ENCODE peak calls at places on chromosomes 1 and 21, in six cellular contexts. C is tibial nerve; I is CD8-positive, alpha-beta T cell; X is cardiac fibroblast; A is AG04449; M is omental fat pad. K is an unnamed sample.

GRCh38 chr1:4075436-4076225 is 175.6 kb upstream of the C1orf174 start:
- DNase-seq in A (no peak), I (no peak), X (no peak), M (no peak), C (no peak), K (no peak)

GRCh38 chr1:202143768-202144509 is 598 bp downstream of the ARL8A start:
- DNase-seq in C (no peak), X (no peak), A (no peak), I (no peak), M (no peak), K (no peak)

GRCh38 chr1:8600336-8600735 is 217.1 kb downstream of the RERE start:
- DNase-seq in I (no peak), M (no peak), C (no peak), X (peak), A (no peak), K (no peak)

GRCh38 chr1:206039046-206039929 is 13.7 kb upstream of the RHEX start:
- DNase-seq in A (no peak), I (no peak), X (no peak), C (no peak), M (no peak), K (no peak)

GRCh38 chr1:248268178-248268577 is 9.6 kb downstream of the OR2T33 start:
- DNase-seq in I (no peak), M (no peak), A (no peak), X (no peak), C (no peak), K (no peak)

GRCh38 chr1:48215222-48215621 is 7.3 kb upstream of the SLC5A9 start:
- DNase-seq in C (no peak), X (no peak), M (no peak), I (no peak), A (no peak), K (no peak)

GRCh38 chr21:46154955-46155513 is 345 bp downstream of the FTCD start:
- DNase-seq in I (peak), A (no peak), X (no peak), C (peak), M (peak), K (no peak)

GRCh38 chr1:64479874-64480273 is 9.9 kb downstream of the CACHD1 start:
- DNase-seq in I (no peak), X (no peak), M (no peak), A (no peak), C (no peak), K (no peak)

GRCh38 chr1:154609398-154610380 is 1.7 kb upstream of the ADAR start:
- DNase-seq in X (peak), M (no peak), A (no peak), I (peak), C (no peak), K (no peak)

GRCh38 chr21:44258056-44258725 is 3.5 kb downstream of the DNMT3L start:
- DNase-seq in I (no peak), M (no peak), X (no peak), A (no peak), C (no peak), K (no peak)

GRCh38 chr1:7579831-7580804 is 191.0 kb upstream of the VAMP3 start:
- DNase-seq in A (no peak), C (peak), I (no peak), M (no peak), X (no peak), K (no peak)

GRCh38 chr1:211920141-211920572 is 89.6 kb upstream of the LPGAT1 start:
- DNase-seq in C (no peak), A (peak), X (peak), M (no peak), I (no peak), K (no peak)

GRCh38 chr1:162279099-162279498 is 97.6 kb downstream of the SPATA46 start:
- DNase-seq in A (no peak), M (no peak), X (no peak), C (no peak), I (no peak), K (no peak)

GRCh38 chr1:228017356-228018124 is 10.7 kb downstream of the WNT3A start:
- DNase-seq in I (no peak), C (no peak), M (no peak), X (no peak), A (no peak), K (no peak)

GRCh38 chr1:110420023-110420662 is 12.6 kb upstream of the LAMTOR5 start:
- DNase-seq in M (no peak), A (no peak), C (no peak), X (no peak), I (no peak), K (no peak)

GRCh38 chr1:6614953-6615785 is 1.6 kb downstream of the PHF13 start:
- DNase-seq in M (no peak), I (no peak), X (peak), C (no peak), A (no peak), K (peak)

GRCh38 chr21:24428539-24429186 is 1178.6 kb downstream of the MRPL39 start:
- DNase-seq in X (no peak), C (no peak), M (no peak), I (no peak), A (no peak), K (no peak)

GRCh38 chr1:43549921-43550597 is 19.4 kb downstream of the PTPRF start:
- DNase-seq in M (no peak), I (no peak), A (no peak), X (no peak), C (peak), K (peak)

GRCh38 chr1:101479945-101480344 is 243.1 kb downstream of the S1PR1 start:
- DNase-seq in M (no peak), I (no peak), A (no peak), X (no peak), C (no peak), K (no peak)

GRCh38 chr1:203026666-203027663 is 674 bp downstream of the PPFIA4 start:
- DNase-seq in C (no peak), A (no peak), X (no peak), M (no peak), I (peak), K (no peak)

GRCh38 chr1:45187735-45188134 is 18.7 kb downstream of the ZSWIM5 start:
- DNase-seq in I (no peak), C (no peak), X (peak), M (no peak), A (no peak), K (no peak)

GRCh38 chr1:206909167-206909882 is 12.1 kb downstream of the IL24 start:
- DNase-seq in M (peak), A (no peak), I (peak), C (peak), X (no peak), K (peak)

GRCh38 chr1:162889989-162890388 is 29.0 kb upstream of the CCDC190 start:
- DNase-seq in A (no peak), I (no peak), X (no peak), M (no peak), C (no peak), K (no peak)

GRCh38 chr1:110583505-110583904 is 22.7 kb downstream of the KCNA2 start:
- DNase-seq in M (no peak), X (no peak), I (no peak), C (no peak), A (no peak), K (no peak)

GRCh38 chr1:225749706-225750105 is 27.9 kb upstream of the SRP9 start:
- DNase-seq in X (no peak), C (no peak), A (no peak), I (no peak), M (no peak), K (no peak)

GRCh38 chr1:108719654-108720435 is 7.1 kb downstream of the FNDC7 start:
- DNase-seq in M (no peak), C (no peak), I (no peak), A (peak), X (peak), K (no peak)

GRCh38 chr1:215819114-215819513 is 252.0 kb downstream of the KCTD3 start:
- DNase-seq in C (no peak), A (no peak), M (no peak), X (no peak), I (no peak), K (no peak)

GRCh38 chr1:215830221-215830620 is 263.1 kb downstream of the KCTD3 start:
- DNase-seq in A (no peak), M (no peak), C (no peak), X (peak), I (no peak), K (no peak)

GRCh38 chr1:215824245-215824644 is 257.1 kb downstream of the KCTD3 start:
- DNase-seq in A (no peak), I (no peak), M (no peak), X (no peak), C (no peak), K (no peak)
- TF ChIP-seq CTCF in A (peak), I (no peak), M (no peak), X (peak), C (no peak), K (no peak)

DNA sequence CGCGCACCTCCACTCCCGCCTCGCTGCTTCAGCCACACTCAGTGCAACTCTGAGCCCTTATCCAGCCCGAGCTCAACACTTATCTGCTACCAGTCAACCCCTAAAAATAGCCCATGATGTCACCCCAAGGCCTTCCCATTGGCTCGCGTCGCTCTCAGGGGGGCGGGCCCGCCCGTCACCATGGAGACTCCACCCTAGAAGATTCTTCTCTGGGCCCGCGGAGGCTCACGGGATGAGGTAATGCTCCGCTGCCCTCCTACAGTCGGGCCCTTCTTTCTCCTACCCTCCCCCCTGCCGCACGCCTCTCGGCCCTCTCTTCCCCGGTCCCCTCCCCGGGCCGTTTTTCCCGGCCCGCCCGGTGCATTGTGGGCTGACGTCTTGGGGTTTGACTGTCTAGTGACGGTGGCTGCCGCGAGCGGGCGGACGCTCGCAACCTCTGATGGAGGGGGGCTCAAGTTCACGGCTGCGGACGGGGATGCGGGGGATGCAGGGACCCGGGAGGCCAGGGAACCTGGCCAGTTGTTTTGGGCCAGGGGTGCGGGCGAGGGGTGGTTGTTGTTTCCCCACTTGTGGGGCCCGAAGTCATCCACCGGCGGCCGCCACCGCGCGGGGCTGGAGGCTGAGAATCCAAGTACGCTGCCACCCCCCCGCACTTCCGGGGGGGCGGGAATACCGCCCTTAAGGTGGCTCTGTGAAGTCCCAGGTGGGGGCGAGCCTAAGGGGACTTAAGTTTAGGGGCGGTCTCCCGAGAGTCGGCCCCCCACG is at the start of gene JUN:
- DNase-seq in C (peak), M (peak), X (peak), I (peak), A (peak), K (peak)
- TF ChIP-seq CTCF in C (no peak), M (no peak), X (no peak), I (no peak), A (no peak), K (no peak)

GRCh38 chr1:21644348-21644747 is 24.8 kb downstream of the RAP1GAP start:
- DNase-seq in A (no peak), X (no peak), M (no peak), C (no peak), I (no peak), K (no peak)
- TF ChIP-seq CTCF in A (no peak), X (no peak), M (no peak), C (no peak), I (no peak), K (no peak)

DNA sequence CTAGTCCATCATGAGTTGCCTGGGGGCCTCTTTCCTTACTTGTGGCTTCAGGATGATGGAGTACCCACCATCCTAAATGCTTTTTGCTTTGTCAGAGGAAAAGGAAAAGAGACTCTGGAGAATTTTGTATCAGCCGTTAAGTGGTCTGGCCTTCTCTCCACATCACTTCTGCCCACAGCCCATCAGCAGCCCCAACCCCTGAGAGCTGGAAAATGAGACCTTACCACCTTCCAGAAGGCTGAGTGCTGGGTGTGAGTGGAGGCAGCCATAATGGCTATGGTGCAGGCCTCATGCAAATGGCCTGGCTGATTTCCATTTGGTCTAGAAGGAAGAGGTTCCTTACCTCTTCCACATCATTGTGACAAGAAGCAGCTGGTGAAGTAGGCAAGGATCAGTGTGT is 111.2 kb downstream of the CNIH3 start:
- DNase-seq in I (no peak), C (no peak), X (no peak), A (no peak), M (no peak), K (no peak)
- TF ChIP-seq CTCF in I (no peak), C (no peak), X (no peak), A (no peak), M (no peak), K (no peak)

DNA sequence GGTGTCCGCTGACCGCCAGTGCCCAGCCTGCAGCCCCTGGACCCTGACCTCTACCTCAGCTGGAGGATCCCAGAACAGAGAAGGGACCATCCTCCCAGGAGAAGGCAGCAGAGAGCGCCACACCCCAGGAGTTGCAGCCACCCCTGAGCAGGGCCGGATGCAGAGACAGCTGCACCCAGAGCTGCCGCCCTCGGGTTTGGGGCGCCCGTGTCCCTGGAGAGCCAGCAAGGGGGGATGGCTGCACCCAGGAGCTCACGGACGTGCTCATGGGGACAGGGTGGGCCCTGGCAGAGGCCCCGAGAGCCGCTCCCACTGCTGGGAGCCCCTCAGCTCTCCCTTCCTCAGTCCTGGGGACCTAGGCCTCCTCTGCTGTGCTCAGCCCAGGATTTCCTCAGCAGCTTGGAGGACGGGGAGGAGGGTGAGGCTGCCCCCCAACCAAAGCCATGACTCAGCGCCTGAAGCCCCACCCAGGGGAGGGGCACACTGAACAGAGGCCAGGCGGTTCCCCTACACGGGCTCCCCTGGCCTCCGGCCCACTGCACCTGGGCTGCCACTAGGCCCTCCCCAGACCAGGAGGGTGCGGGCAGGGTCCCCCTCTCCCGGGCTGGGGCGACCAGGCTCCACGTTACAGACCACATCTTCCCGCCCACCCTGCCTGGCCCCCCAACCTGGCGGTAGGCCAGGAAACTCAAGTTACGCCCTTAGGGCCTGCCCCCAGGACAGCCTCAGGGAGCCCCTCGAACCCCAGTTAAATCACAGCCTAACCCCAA is 2.2 kb downstream of the ACAP3 start:
- DNase-seq in A (no peak), C (peak), X (peak), I (peak), M (peak), K (no peak)
- TF ChIP-seq CTCF in A (peak), C (no peak), X (no peak), I (no peak), M (no peak), K (no peak)

GRCh38 chr1:10867138-10867721 is 70.8 kb upstream of the CASZ1 start:
- DNase-seq in C (peak), I (peak), X (peak), A (no peak), M (peak), K (peak)
- TF ChIP-seq CTCF in C (peak), I (peak), X (no peak), A (peak), M (peak), K (peak)

K was measured in mesothelial cell of epicardium.